ENCODE peak calls at places on chromosomes 3 and 15, in nine cellular contexts. X is stomach, Y is A549, O is suprapubic skin, U is tibial nerve, Q is upper lobe of left lung, N is SK-N-SH, S is sigmoid colon, A is H1. F is an unnamed sample. For H3K4me1, the result is how much of the 10 kb centered on the place peaks cover.

GRCh38 chr3:2180661-2181060 is 82.0 kb downstream of the CNTN4 start:
- DNase-seq in X (no peak), A (no peak), S (no peak), O (no peak), U (no peak), Y (no peak), N (no peak), Q (no peak), F (no peak)

GRCh38 chr3:27686642-27687041 is 35.5 kb downstream of the EOMES start:
- DNase-seq in Q (no peak), A (no peak), X (no peak), N (no peak), U (no peak), Y (no peak), S (no peak), O (no peak), F (no peak)

GRCh38 chr3:1082024-1082633 is 10.7 kb upstream of the CNTN6 start:
- DNase-seq in N (peak), Y (peak), Q (no peak), O (no peak), S (no peak), X (peak), U (no peak), A (no peak), F (peak)

GRCh38 chr15:64354683-64355558 is 1.1 kb downstream of the CSNK1G1 start:
- DNase-seq in S (no peak), U (no peak), N (no peak), A (no peak), Q (peak), X (no peak), O (no peak), Y (no peak), F (no peak)

GRCh38 chr3:26731843-26732242 is 109.3 kb downstream of the LRRC3B start:
- DNase-seq in X (no peak), U (no peak), Q (no peak), A (no peak), Y (no peak), O (no peak), S (no peak), N (no peak), F (no peak)

GRCh38 chr3:120473389-120473788 is 22.6 kb upstream of the FSTL1 start:
- DNase-seq in X (no peak), U (no peak), S (no peak), Y (no peak), O (no peak), N (no peak), Q (no peak), A (no peak), F (no peak)

GRCh38 chr3:38662544-38662943 is 13.1 kb upstream of the SCN5A start:
- DNase-seq in N (no peak), U (no peak), Q (no peak), O (no peak), A (no peak), X (no peak), Y (peak), S (no peak), F (no peak)

GRCh38 chr15:49673861-49674260 is 53.0 kb downstream of the DTWD1 start:
- DNase-seq in Q (no peak), A (no peak), S (no peak), Y (no peak), O (no peak), N (no peak), X (no peak), U (no peak), F (no peak)

GRCh38 chr15:53836618-53837017 is 77.2 kb upstream of the WDR72 start:
- DNase-seq in S (no peak), O (no peak), A (no peak), Q (no peak), U (no peak), X (no peak), Y (no peak), N (no peak), F (no peak)

GRCh38 chr3:113086506-113087461 is 96.0 kb downstream of the GTPBP8 start:
- DNase-seq in S (no peak), N (peak), Y (peak), O (no peak), X (no peak), Q (no peak), A (no peak), U (no peak), F (no peak)
- TF ChIP-seq CTCF in S (no peak), N (no peak), Y (peak), O (no peak), X (no peak), Q (no peak), A (no peak), U (no peak), F (no peak)

GRCh38 chr15:90873488-90873997 is 5.2 kb downstream of the FURIN start:
- DNase-seq in Y (no peak), X (no peak), S (no peak), U (no peak), N (no peak), Q (no peak), A (no peak), O (no peak), F (no peak)

GRCh38 chr15:90873998-90874605 is 5.7 kb downstream of the FURIN start:
- DNase-seq in A (no peak), S (no peak), Q (peak), O (no peak), X (peak), Y (peak), U (no peak), N (no peak), F (peak)

GRCh38 chr15:90871716-90872480 is 3.5 kb downstream of the FURIN start:
- DNase-seq in N (peak), X (no peak), U (no peak), Y (no peak), S (no peak), O (no peak), A (no peak), Q (peak), F (peak)

GRCh38 chr15:90871097-90871715 is 2.8 kb downstream of the FURIN start:
- DNase-seq in Y (peak), O (no peak), Q (peak), U (no peak), S (no peak), N (peak), X (no peak), A (no peak), F (peak)

DNA sequence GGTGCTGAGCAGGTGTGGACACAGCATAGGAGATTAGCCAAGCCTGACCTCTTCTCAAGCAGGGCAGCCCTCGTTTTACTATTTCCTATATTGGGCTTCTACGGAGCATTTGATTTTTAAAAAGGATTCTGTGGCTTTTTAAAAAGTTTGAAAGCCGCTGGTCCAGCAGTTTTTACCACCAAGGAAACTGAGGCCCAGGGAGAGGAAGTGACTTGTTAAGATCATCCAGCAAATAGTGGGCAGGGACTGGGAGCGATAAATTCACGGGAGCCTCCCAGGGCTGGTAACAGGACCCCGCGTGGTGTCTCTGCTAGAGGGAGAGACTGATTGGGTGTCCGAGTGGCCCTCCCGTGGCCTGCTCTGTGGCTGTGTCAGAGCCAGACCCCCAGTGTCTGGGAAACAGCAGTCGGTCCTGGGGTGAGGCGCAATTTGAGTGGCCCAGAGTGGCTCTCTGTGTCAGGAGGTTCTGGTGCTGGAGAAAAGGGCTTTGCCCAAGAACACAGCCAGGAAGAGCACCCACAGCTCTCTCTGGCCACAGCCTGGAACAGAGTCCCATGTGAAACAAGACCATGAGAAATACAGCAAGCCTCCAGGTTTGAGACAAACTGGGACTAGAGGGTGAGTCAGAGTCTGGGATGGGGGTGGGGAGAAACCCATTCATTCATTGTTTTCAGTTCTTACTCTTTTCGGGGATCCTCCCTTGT is 4.2 kb downstream of the FURIN start:
- DNase-seq in A (no peak), S (no peak), X (no peak), Q (no peak), O (no peak), N (peak), U (no peak), Y (peak), F (no peak)
- TF ChIP-seq EP300 in A (no peak), S (no peak), X (no peak), Q (no peak), O (no peak), N (no peak), U (no peak), Y (no peak), F (no peak)

DNA sequence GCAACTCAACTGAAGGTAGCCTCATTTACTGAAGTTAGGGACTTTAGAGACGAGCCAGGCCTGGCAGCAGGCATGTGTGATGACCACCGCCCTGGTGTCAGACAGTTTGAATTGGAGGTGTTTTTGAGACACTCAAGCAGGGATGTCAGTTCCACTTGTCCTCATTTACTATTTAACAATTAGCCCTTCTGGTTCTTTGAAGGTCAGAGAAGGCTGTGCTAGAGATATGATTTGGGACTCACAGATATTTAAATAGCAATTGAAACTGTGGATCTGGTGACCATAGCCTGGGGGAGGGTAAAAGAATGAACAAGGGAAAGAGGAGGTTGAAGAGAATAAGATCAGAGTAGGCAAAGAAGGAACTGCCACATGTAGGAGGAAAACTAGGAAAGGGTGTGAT is 74.6 kb downstream of the REC114 start:
- DNase-seq in N (no peak), O (no peak), S (no peak), A (no peak), Q (no peak), Y (no peak), U (no peak), X (no peak), F (no peak)
- H3K4me1 ChIP-seq in N (under half), O (under half), S (under half), A (under half), Q (under half), Y (under half), U (under half), X (under half), F (under half)

GRCh38 chr15:79452244-79453051 is 20.3 kb downstream of the MINAR1 start:
- DNase-seq in X (no peak), N (no peak), A (no peak), Y (no peak), O (no peak), Q (no peak), U (no peak), S (no peak), F (no peak)

GRCh38 chr15:79453446-79453845 is 21.3 kb downstream of the MINAR1 start:
- DNase-seq in O (no peak), S (no peak), Y (no peak), A (no peak), N (no peak), Q (no peak), U (no peak), X (no peak), F (no peak)

GRCh38 chr15:79447060-79447459 is 14.9 kb downstream of the MINAR1 start:
- DNase-seq in U (no peak), Q (no peak), O (no peak), S (no peak), N (no peak), Y (no peak), A (no peak), X (no peak), F (no peak)

GRCh38 chr15:79451361-79451999 is 19.3 kb downstream of the MINAR1 start:
- DNase-seq in Q (peak), X (no peak), Y (no peak), A (no peak), U (no peak), N (no peak), O (no peak), S (no peak), F (no peak)

GRCh38 chr15:79450648-79451047 is 18.5 kb downstream of the MINAR1 start:
- DNase-seq in Q (no peak), N (peak), X (no peak), A (no peak), U (no peak), Y (no peak), O (no peak), S (no peak), F (no peak)
- TF ChIP-seq CTCF in Q (no peak), N (peak), X (no peak), A (no peak), U (no peak), Y (peak), O (no peak), S (no peak), F (no peak)

GRCh38 chr3:29977360-29977759 is 629.0 kb upstream of the TGFBR2 start:
- DNase-seq in Y (no peak), O (no peak), Q (no peak), A (no peak), X (no peak), S (no peak), N (no peak), U (no peak), F (no peak)
- TF ChIP-seq EP300 in Y (no peak), O (no peak), Q (no peak), A (no peak), X (no peak), S (no peak), N (no peak), U (no peak), F (no peak)